ENCODE peak calls at places on chromosomes 5 and 9, in ten cellular contexts. T is DND-41; L is A549; S is HuH-7.5; K is renal cortical epithelial cell; C is activated naive CD8-positive, alpha-beta T cell treated with anti-CD3 and anti-CD28 coated beads, Interleukin-2, amount 10 ng/mL, durations not matched to agents 7 days and 5 days; O is foreskin fibroblast; G is T-helper 9 cell; H is amniotic stem cell; F is CD4-positive, alpha-beta memory T cell. U is an unnamed sample.

GRCh38 chr9:26524225-26524624 is 368.4 kb downstream of the CAAP1 start:
- DNase-seq in L (no peak), K (no peak), G (no peak), O (no peak), F (no peak), C (no peak), S (no peak), T (no peak), H (no peak), U (no peak)

GRCh38 chr5:181170237-181170830 is 22.9 kb downstream of the OR2V2 start:
- DNase-seq in F (no peak), T (no peak), O (peak), K (no peak), C (no peak), G (no peak), S (peak), L (no peak), H (no peak), U (no peak)

GRCh38 chr9:134399435-134400056 is 73.3 kb downstream of the RXRA start:
- DNase-seq in G (no peak), F (no peak), T (peak), O (peak), C (no peak), H (no peak), L (no peak), K (peak), S (no peak), U (no peak)

GRCh38 chr9:107635803-107636174 is 146.2 kb upstream of the KLF4 start:
- DNase-seq in T (no peak), L (no peak), H (no peak), O (no peak), G (no peak), C (no peak), S (no peak), F (no peak), K (no peak), U (no peak)

GRCh38 chr9:68750786-68751185 is 45.7 kb downstream of the PIP5K1B start:
- DNase-seq in C (no peak), L (no peak), H (no peak), G (no peak), S (no peak), T (no peak), F (no peak), K (peak), O (no peak), U (peak)

GRCh38 chr9:137588311-137588710 is 2.0 kb downstream of the ZMYND19 start:
- DNase-seq in H (no peak), K (no peak), F (no peak), C (no peak), O (no peak), G (no peak), T (no peak), S (no peak), L (no peak), U (no peak)

GRCh38 chr9:37507586-37508134 is 21.9 kb downstream of the POLR1E start:
- DNase-seq in H (no peak), L (no peak), C (no peak), F (no peak), O (no peak), K (no peak), S (no peak), G (no peak), T (no peak), U (no peak)

GRCh38 chr5:54946306-54946705 is 39.1 kb downstream of the ESM1 start:
- DNase-seq in S (no peak), H (no peak), G (no peak), T (no peak), F (no peak), C (no peak), L (no peak), O (peak), K (no peak), U (no peak)

GRCh38 chr9:89323257-89323841 is 5.0 kb downstream of the SECISBP2 start:
- DNase-seq in T (no peak), G (no peak), S (no peak), O (peak), K (peak), C (no peak), F (no peak), L (no peak), H (no peak), U (no peak)

GRCh38 chr9:89374176-89374575 is 55.9 kb downstream of the SECISBP2 start:
- DNase-seq in S (no peak), H (no peak), O (no peak), L (no peak), F (no peak), C (no peak), G (no peak), T (no peak), K (peak), U (peak)

GRCh38 chr5:148035676-148036075 is 28.1 kb upstream of the SPINK5 start:
- DNase-seq in L (no peak), F (no peak), G (no peak), T (no peak), H (no peak), O (no peak), K (no peak), C (no peak), S (no peak), U (no peak)

GRCh38 chr5:59709346-59709821 is 184.1 kb downstream of the PDE4D start:
- DNase-seq in T (no peak), C (no peak), F (no peak), S (no peak), L (no peak), G (no peak), H (no peak), O (peak), K (no peak), U (no peak)

GRCh38 chr9:132935021-132935420 is 9.4 kb downstream of the TSC1 start:
- DNase-seq in S (no peak), C (no peak), T (no peak), K (no peak), O (no peak), F (no peak), L (no peak), G (no peak), H (no peak), U (no peak)

GRCh38 chr9:38018964-38019602 is 49.9 kb downstream of the SHB start:
- DNase-seq in F (no peak), S (no peak), K (peak), O (peak), C (no peak), T (no peak), L (peak), H (peak), G (no peak), U (peak)

GRCh38 chr5:117743337-117743736 is 1168.7 kb upstream of the SEMA6A start:
- DNase-seq in F (no peak), C (no peak), H (no peak), L (no peak), T (no peak), G (no peak), O (no peak), S (no peak), K (no peak), U (no peak)

GRCh38 chr5:5374034-5374715 is 48.3 kb upstream of the ICE1 start:
- DNase-seq in K (no peak), L (no peak), T (no peak), S (no peak), C (no peak), G (no peak), O (peak), F (no peak), H (no peak), U (no peak)

GRCh38 chr9:93136011-93136440 is 2.0 kb upstream of the NINJ1 start:
- DNase-seq in H (no peak), L (no peak), S (no peak), F (no peak), T (no peak), K (peak), C (no peak), O (peak), G (no peak), U (no peak)

GRCh38 chr9:12739014-12739413 is 35.8 kb upstream of the LURAP1L start:
- DNase-seq in T (no peak), F (no peak), C (no peak), S (no peak), H (no peak), K (peak), O (peak), G (no peak), L (no peak), U (peak)

GRCh38 chr9:116269250-116269649 is 115.7 kb downstream of the PAPPA start:
- DNase-seq in C (no peak), F (no peak), T (no peak), G (no peak), L (no peak), K (peak), S (no peak), H (no peak), O (peak), U (peak)

GRCh38 chr9:4339357-4339756 is 39.5 kb upstream of the GLIS3 start:
- DNase-seq in F (peak), H (peak), T (peak), S (peak), L (peak), O (peak), G (peak), K (peak), C (peak), U (peak)

GRCh38 chr5:59275537-59276276 is 617.8 kb downstream of the PDE4D start:
- DNase-seq in F (no peak), H (no peak), T (no peak), O (peak), S (no peak), G (no peak), L (no peak), K (peak), C (no peak), U (peak)

GRCh38 chr5:172805018-172805683 is 28.9 kb upstream of the ERGIC1 start:
- DNase-seq in L (no peak), T (no peak), G (no peak), F (no peak), S (no peak), H (no peak), C (no peak), K (no peak), O (no peak), U (no peak)

GRCh38 chr9:129761293-129761900 is 8.6 kb upstream of the PTGES start:
- DNase-seq in C (no peak), O (peak), K (peak), S (no peak), T (no peak), G (no peak), F (no peak), H (no peak), L (no peak), U (no peak)

GRCh38 chr5:35919191-35919590 is 19.2 kb downstream of the CAPSL start:
- DNase-seq in O (peak), L (no peak), T (no peak), F (no peak), G (no peak), C (no peak), K (peak), H (peak), S (no peak), U (peak)

GRCh38 chr9:16213781-16214515 is 656.5 kb downstream of the BNC2 start:
- DNase-seq in T (no peak), K (peak), H (peak), F (no peak), G (no peak), L (peak), S (no peak), C (no peak), O (peak), U (peak)

GRCh38 chr9:94909965-94910730 is 183.6 kb downstream of the AOPEP start:
- DNase-seq in O (no peak), C (no peak), S (no peak), H (no peak), K (no peak), G (no peak), L (no peak), T (no peak), F (no peak), U (no peak)

GRCh38 chr9:35954942-35955546 is 2.9 kb downstream of the OR2S2 start:
- DNase-seq in G (peak), T (peak), O (peak), C (no peak), S (peak), L (peak), F (peak), K (peak), H (peak), U (peak)

GRCh38 chr5:113112435-113112834 is 135.8 kb downstream of the DCP2 start:
- DNase-seq in O (peak), S (no peak), T (no peak), G (no peak), L (no peak), H (no peak), C (no peak), K (peak), F (no peak), U (peak)

GRCh38 chr5:112013660-112014059 is 256.7 kb upstream of the NREP start:
- DNase-seq in G (no peak), H (no peak), O (no peak), L (no peak), F (no peak), K (no peak), T (no peak), C (no peak), S (no peak), U (no peak)

GRCh38 chr9:78280982-78281668 is 15.8 kb upstream of the PSAT1 start:
- DNase-seq in L (no peak), F (no peak), S (no peak), O (peak), C (no peak), K (peak), G (no peak), T (no peak), H (no peak), U (peak)

GRCh38 chr9:8616419-8616818 is 816.8 kb upstream of the DMAC1 start:
- DNase-seq in K (no peak), S (no peak), O (peak), F (no peak), C (no peak), T (no peak), G (no peak), L (no peak), H (no peak), U (peak)